ENCODE peak calls at places on chromosomes 12 and 14, in seven cellular contexts. One of them, this sample, is unnamed.

GRCh38 chr12:24748326-24748725 is 200.6 kb downstream of the BCAT1 start:
- DNase-seq in AG04450: no peak
- DNase-seq in brain microvascular endothelial cell: no peak
- DNase-seq in esophagus muscularis mucosa: no peak
- DNase-seq in GM10248: no peak
- DNase-seq in H9: no peak
- DNase-seq in BJ: no peak
- DNase-seq in this sample: no peak

GRCh38 chr12:11580125-11580751 is 69.2 kb upstream of the ETV6 start:
- DNase-seq in brain microvascular endothelial cell: peak
- DNase-seq in H9: no peak
- DNase-seq in BJ: peak
- DNase-seq in AG04450: peak
- DNase-seq in GM10248: peak
- DNase-seq in esophagus muscularis mucosa: no peak
- DNase-seq in this sample: no peak

GRCh38 chr12:8554451-8555195 is 13.9 kb upstream of the CLEC4E start:
- DNase-seq in BJ: no peak
- DNase-seq in GM10248: no peak
- DNase-seq in brain microvascular endothelial cell: peak
- DNase-seq in H9: no peak
- DNase-seq in AG04450: no peak
- DNase-seq in esophagus muscularis mucosa: no peak
- DNase-seq in this sample: no peak

GRCh38 chr14:68178282-68178681 is 358.7 kb downstream of the RAD51B start:
- DNase-seq in H9: no peak
- DNase-seq in BJ: no peak
- DNase-seq in GM10248: no peak
- DNase-seq in brain microvascular endothelial cell: no peak
- DNase-seq in AG04450: no peak
- DNase-seq in esophagus muscularis mucosa: no peak
- DNase-seq in this sample: no peak

GRCh38 chr12:32918890-32919791 is 22.6 kb upstream of the PKP2 start:
- DNase-seq in GM10248: peak
- DNase-seq in esophagus muscularis mucosa: no peak
- DNase-seq in BJ: no peak
- DNase-seq in H9: no peak
- DNase-seq in brain microvascular endothelial cell: peak
- DNase-seq in AG04450: no peak
- DNase-seq in this sample: no peak

GRCh38 chr12:75177997-75178396 is 31.6 kb downstream of the KCNC2 start:
- DNase-seq in H9: no peak
- DNase-seq in brain microvascular endothelial cell: peak
- DNase-seq in GM10248: no peak
- DNase-seq in BJ: peak
- DNase-seq in esophagus muscularis mucosa: no peak
- DNase-seq in AG04450: peak
- DNase-seq in this sample: no peak

GRCh38 chr14:104784846-104785707 is 10.5 kb downstream of the AKT1 start:
- DNase-seq in AG04450: no peak
- DNase-seq in BJ: no peak
- DNase-seq in GM10248: no peak
- DNase-seq in esophagus muscularis mucosa: no peak
- DNase-seq in brain microvascular endothelial cell: no peak
- DNase-seq in H9: no peak
- DNase-seq in this sample: no peak

GRCh38 chr14:72701610-72702009 is 192.3 kb downstream of the DPF3 start:
- DNase-seq in AG04450: no peak
- DNase-seq in esophagus muscularis mucosa: no peak
- DNase-seq in brain microvascular endothelial cell: no peak
- DNase-seq in H9: no peak
- DNase-seq in GM10248: no peak
- DNase-seq in BJ: no peak
- DNase-seq in this sample: no peak

GRCh38 chr12:17528394-17528793 is 561.6 kb downstream of the RERGL start:
- DNase-seq in brain microvascular endothelial cell: no peak
- DNase-seq in GM10248: no peak
- DNase-seq in AG04450: no peak
- DNase-seq in H9: peak
- DNase-seq in BJ: no peak
- DNase-seq in esophagus muscularis mucosa: no peak
- DNase-seq in this sample: no peak

GRCh38 chr12:2796187-2796663 is 1.5 kb downstream of the FKBP4 start:
- DNase-seq in esophagus muscularis mucosa: no peak
- DNase-seq in H9: no peak
- DNase-seq in AG04450: no peak
- DNase-seq in BJ: no peak
- DNase-seq in GM10248: no peak
- DNase-seq in brain microvascular endothelial cell: no peak
- DNase-seq in this sample: no peak

GRCh38 chr12:94586589-94587259 is 63.6 kb downstream of the TMCC3 start:
- DNase-seq in AG04450: no peak
- DNase-seq in GM10248: no peak
- DNase-seq in H9: no peak
- DNase-seq in brain microvascular endothelial cell: no peak
- DNase-seq in esophagus muscularis mucosa: no peak
- DNase-seq in BJ: no peak
- DNase-seq in this sample: no peak

GRCh38 chr12:116861331-116861730 is 19.9 kb downstream of the HRK start:
- DNase-seq in H9: peak
- DNase-seq in BJ: peak
- DNase-seq in esophagus muscularis mucosa: no peak
- DNase-seq in AG04450: peak
- DNase-seq in brain microvascular endothelial cell: peak
- DNase-seq in GM10248: peak
- DNase-seq in this sample: no peak

GRCh38 chr12:28575593-28576205 is 385.4 kb downstream of the CCDC91 start:
- DNase-seq in H9: no peak
- DNase-seq in AG04450: no peak
- DNase-seq in GM10248: no peak
- DNase-seq in brain microvascular endothelial cell: no peak
- DNase-seq in BJ: no peak
- DNase-seq in esophagus muscularis mucosa: no peak
- DNase-seq in this sample: no peak

GRCh38 chr14:20490563-20490962 is 14.8 kb upstream of the RNASE10 start:
- DNase-seq in brain microvascular endothelial cell: no peak
- DNase-seq in H9: no peak
- DNase-seq in BJ: no peak
- DNase-seq in AG04450: no peak
- DNase-seq in esophagus muscularis mucosa: no peak
- DNase-seq in GM10248: no peak
- DNase-seq in this sample: no peak

GRCh38 chr14:20486700-20487401 is 17.6 kb downstream of the PNP start:
- DNase-seq in AG04450: no peak
- DNase-seq in H9: no peak
- DNase-seq in brain microvascular endothelial cell: no peak
- DNase-seq in GM10248: no peak
- DNase-seq in BJ: no peak
- DNase-seq in esophagus muscularis mucosa: no peak
- DNase-seq in this sample: no peak

GRCh38 chr14:20489093-20489994 is 16.0 kb upstream of the RNASE10 start:
- DNase-seq in AG04450: no peak
- DNase-seq in BJ: no peak
- DNase-seq in GM10248: peak
- DNase-seq in esophagus muscularis mucosa: no peak
- DNase-seq in brain microvascular endothelial cell: no peak
- DNase-seq in H9: no peak
- DNase-seq in this sample: no peak

GRCh38 chr14:20485900-20486299 is 16.7 kb downstream of the PNP start:
- DNase-seq in H9: peak
- DNase-seq in BJ: no peak
- DNase-seq in esophagus muscularis mucosa: no peak
- DNase-seq in AG04450: no peak
- DNase-seq in brain microvascular endothelial cell: no peak
- DNase-seq in GM10248: no peak
- DNase-seq in this sample: no peak

GRCh38 chr14:20487402-20487742 is 18.0 kb upstream of the RNASE10 start:
- DNase-seq in GM10248: no peak
- DNase-seq in esophagus muscularis mucosa: no peak
- DNase-seq in BJ: no peak
- DNase-seq in AG04450: no peak
- DNase-seq in brain microvascular endothelial cell: no peak
- DNase-seq in H9: no peak
- DNase-seq in this sample: no peak
- TF ChIP-seq CTCF in GM10248: no peak
- TF ChIP-seq CTCF in esophagus muscularis mucosa: no peak
- TF ChIP-seq CTCF in BJ: no peak
- TF ChIP-seq CTCF in AG04450: no peak
- TF ChIP-seq CTCF in brain microvascular endothelial cell: no peak
- TF ChIP-seq CTCF in H9: peak
- TF ChIP-seq CTCF in this sample: no peak

GRCh38 chr12:102513739-102514138 is 33.4 kb upstream of the IGF1 start:
- DNase-seq in BJ: no peak
- DNase-seq in esophagus muscularis mucosa: no peak
- DNase-seq in GM10248: no peak
- DNase-seq in AG04450: no peak
- DNase-seq in brain microvascular endothelial cell: no peak
- DNase-seq in H9: no peak
- DNase-seq in this sample: no peak
- TF ChIP-seq CTCF in BJ: peak
- TF ChIP-seq CTCF in esophagus muscularis mucosa: no peak
- TF ChIP-seq CTCF in GM10248: no peak
- TF ChIP-seq CTCF in AG04450: peak
- TF ChIP-seq CTCF in brain microvascular endothelial cell: peak
- TF ChIP-seq CTCF in H9: peak
- TF ChIP-seq CTCF in this sample: no peak

GRCh38 chr14:63039800-63040380 is 5.4 kb downstream of the KCNH5 start:
- DNase-seq in brain microvascular endothelial cell: peak
- DNase-seq in esophagus muscularis mucosa: no peak
- DNase-seq in AG04450: peak
- DNase-seq in H9: no peak
- DNase-seq in GM10248: no peak
- DNase-seq in BJ: peak
- DNase-seq in this sample: no peak
- TF ChIP-seq CTCF in brain microvascular endothelial cell: peak
- TF ChIP-seq CTCF in esophagus muscularis mucosa: peak
- TF ChIP-seq CTCF in AG04450: peak
- TF ChIP-seq CTCF in H9: peak
- TF ChIP-seq CTCF in GM10248: peak
- TF ChIP-seq CTCF in BJ: peak
- TF ChIP-seq CTCF in this sample: peak

GRCh38 chr12:19183121-19183838 is 53.7 kb downstream of the PLEKHA5 start:
- DNase-seq in brain microvascular endothelial cell: no peak
- DNase-seq in AG04450: no peak
- DNase-seq in esophagus muscularis mucosa: no peak
- DNase-seq in BJ: no peak
- DNase-seq in GM10248: no peak
- DNase-seq in H9: no peak
- DNase-seq in this sample: no peak
- TF ChIP-seq CTCF in brain microvascular endothelial cell: peak
- TF ChIP-seq CTCF in AG04450: peak
- TF ChIP-seq CTCF in esophagus muscularis mucosa: peak
- TF ChIP-seq CTCF in BJ: peak
- TF ChIP-seq CTCF in GM10248: no peak
- TF ChIP-seq CTCF in H9: peak
- TF ChIP-seq CTCF in this sample: no peak

DNA sequence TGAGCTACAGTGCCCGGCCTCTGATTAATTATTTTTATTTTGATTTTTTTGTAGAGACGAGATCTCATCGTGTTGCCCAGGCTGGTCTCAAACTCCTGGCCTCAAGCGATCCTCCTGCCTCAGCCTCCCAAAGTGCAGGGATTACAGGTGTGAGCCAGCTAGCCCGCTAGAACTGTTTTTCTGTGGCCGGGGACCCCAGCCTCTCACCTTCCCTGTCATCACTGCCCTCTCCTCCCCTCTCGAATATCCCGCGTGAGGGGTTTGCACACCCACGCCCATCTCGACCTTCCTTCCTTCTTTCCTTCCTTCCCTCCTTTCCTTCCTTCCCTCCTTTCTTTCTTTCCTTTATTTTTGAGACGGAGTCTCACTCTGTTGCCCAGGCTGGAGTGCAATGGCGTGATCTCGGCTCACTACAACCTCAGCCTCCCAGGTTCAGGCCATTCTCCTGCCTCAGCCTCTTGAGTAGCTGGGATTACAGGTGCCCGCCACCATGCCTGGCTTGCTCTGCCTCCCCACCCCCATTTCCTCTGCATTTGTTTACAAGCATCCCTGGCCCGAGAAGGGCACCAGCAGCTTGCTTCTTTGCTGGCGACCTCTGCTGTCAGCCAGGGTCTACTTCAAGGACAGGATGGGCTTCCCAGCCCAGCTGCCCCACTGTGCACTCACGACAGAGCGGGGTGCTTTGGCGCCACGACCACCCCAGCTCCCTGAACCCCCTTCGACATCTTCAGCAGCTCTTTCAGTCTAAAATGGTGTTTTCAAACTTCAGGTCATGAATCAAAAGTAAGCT is 4.3 kb upstream of the TRAF3 start:
- DNase-seq in BJ: no peak
- DNase-seq in esophagus muscularis mucosa: no peak
- DNase-seq in AG04450: no peak
- DNase-seq in H9: peak
- DNase-seq in GM10248: no peak
- DNase-seq in brain microvascular endothelial cell: no peak
- DNase-seq in this sample: no peak
- TF ChIP-seq CTCF in BJ: peak
- TF ChIP-seq CTCF in esophagus muscularis mucosa: no peak
- TF ChIP-seq CTCF in AG04450: peak
- TF ChIP-seq CTCF in H9: peak
- TF ChIP-seq CTCF in GM10248: peak
- TF ChIP-seq CTCF in brain microvascular endothelial cell: peak
- TF ChIP-seq CTCF in this sample: peak

GRCh38 chr12:119876761-119877638 is at the start of gene CIT:
- DNase-seq in GM10248: peak
- DNase-seq in brain microvascular endothelial cell: peak
- DNase-seq in esophagus muscularis mucosa: peak
- DNase-seq in BJ: peak
- DNase-seq in AG04450: peak
- DNase-seq in H9: peak
- DNase-seq in this sample: peak
- TF ChIP-seq CTCF in GM10248: no peak
- TF ChIP-seq CTCF in brain microvascular endothelial cell: no peak
- TF ChIP-seq CTCF in esophagus muscularis mucosa: no peak
- TF ChIP-seq CTCF in BJ: no peak
- TF ChIP-seq CTCF in AG04450: no peak
- TF ChIP-seq CTCF in H9: no peak
- TF ChIP-seq CTCF in this sample: no peak

GRCh38 chr12:113049976-113050742 is 6.4 kb upstream of the DTX1 start:
- DNase-seq in AG04450: no peak
- DNase-seq in GM10248: no peak
- DNase-seq in H9: peak
- DNase-seq in esophagus muscularis mucosa: no peak
- DNase-seq in BJ: no peak
- DNase-seq in brain microvascular endothelial cell: no peak
- DNase-seq in this sample: no peak
- TF ChIP-seq CTCF in AG04450: no peak
- TF ChIP-seq CTCF in GM10248: peak
- TF ChIP-seq CTCF in H9: peak
- TF ChIP-seq CTCF in esophagus muscularis mucosa: no peak
- TF ChIP-seq CTCF in BJ: peak
- TF ChIP-seq CTCF in brain microvascular endothelial cell: peak
- TF ChIP-seq CTCF in this sample: peak

This sample was measured in D721Med.